ENCODE peak calls at places on chromosome 6, in five cellular contexts. A is HepG2; F is lung microvascular endothelial cell; R is activated T-helper 1 cell treated with anti-CD3 and anti-CD28 coated beads, Interleukin-2, amount 50 U/mL, for 16 hours; Y is stimulated activated CD8-positive, alpha-beta memory T cell treated with anti-CD3 and anti-CD28 coated beads, Interleukin-15, amount 100 ng/mL, for 24 hours. G is an unnamed sample.
A peak's percentile ranks its signal among the peaks of the same experiment; 100 is the strongest.

GRCh38 chr6:90194371-90194841 is 102.2 kb downstream of the BACH2 start:
- DNase-seq in R (no peak), A (no peak), F (peak; percentile 55), Y (no peak), G (no peak)

GRCh38 chr6:3911614-3912336 is 62.6 kb downstream of the FAM50B start:
- DNase-seq in R (no peak), A (peak; percentile 93), F (peak; percentile 62), Y (no peak), G (peak; percentile 68)

GRCh38 chr6:15327271-15327670 is 81.4 kb downstream of the JARID2 start:
- DNase-seq in A (no peak), R (no peak), Y (no peak), F (peak; percentile 80), G (peak; percentile 53)

GRCh38 chr6:53724501-53724900 is 58.9 kb upstream of the KLHL31 start:
- DNase-seq in F (no peak), A (no peak), R (no peak), Y (no peak), G (no peak)

GRCh38 chr6:140774080-140774505 is 1358.6 kb upstream of the GJE1 start:
- DNase-seq in A (no peak), Y (no peak), R (no peak), F (peak; percentile 70), G (no peak)

GRCh38 chr6:161369339-161369738 is 95.5 kb upstream of the AGPAT4 start:
- DNase-seq in Y (no peak), F (peak; percentile 10), A (no peak), R (no peak), G (peak; percentile 45)

GRCh38 chr6:36232172-36232571 is 35.6 kb downstream of the BRPF3 start:
- DNase-seq in A (peak; percentile 33), F (no peak), Y (no peak), R (no peak), G (no peak)

GRCh38 chr6:31430449-31430848 is 27.1 kb downstream of the MICA start:
- DNase-seq in F (no peak), A (no peak), Y (no peak), R (no peak), G (no peak)

GRCh38 chr6:149081281-149081680 is 236.2 kb upstream of the TAB2 start:
- DNase-seq in R (no peak), F (no peak), Y (no peak), A (no peak), G (no peak)

GRCh38 chr6:17393335-17394191 is at the start of gene CAP2:
- DNase-seq in R (no peak), F (peak; percentile 16), Y (no peak), A (peak; percentile 65), G (peak; percentile 28)

GRCh38 chr6:46289865-46290264 is 119.1 kb upstream of the ENPP5 start:
- DNase-seq in R (no peak), A (no peak), Y (no peak), F (no peak), G (no peak)

GRCh38 chr6:15786846-15787245 is 124.0 kb upstream of the DTNBP1 start:
- DNase-seq in Y (no peak), F (no peak), A (no peak), R (no peak), G (no peak)

GRCh38 chr6:81485395-81485794 is 267.1 kb downstream of the TENT5A start:
- DNase-seq in A (no peak), R (no peak), Y (no peak), F (no peak), G (no peak)

GRCh38 chr6:3940703-3941102 is 91.5 kb downstream of the FAM50B start:
- DNase-seq in R (no peak), A (no peak), Y (no peak), F (no peak), G (no peak)

GRCh38 chr6:89562114-89562815 is 76.3 kb downstream of the LYRM2 start:
- DNase-seq in A (no peak), Y (no peak), F (no peak), R (no peak), G (no peak)

GRCh38 chr6:35489995-35490791 is 6.7 kb downstream of the TEAD3 start:
- DNase-seq in Y (no peak), A (no peak), R (no peak), F (no peak), G (no peak)

GRCh38 chr6:105799051-105799450 is 287.1 kb upstream of the PRDM1 start:
- DNase-seq in F (no peak), A (no peak), Y (no peak), R (no peak), G (no peak)

GRCh38 chr6:136201735-136202134 is 48.4 kb downstream of the MTFR2 start:
- DNase-seq in A (no peak), F (peak; percentile 73), Y (no peak), R (no peak), G (no peak)

GRCh38 chr6:14079433-14079832 is 38.1 kb upstream of the CD83 start:
- DNase-seq in R (no peak), A (no peak), F (no peak), Y (no peak), G (no peak)

G was measured in HT-29.